ENCODE peak calls at places on chromosomes 11 and 22, in five cellular contexts. One of them, this sample, is unnamed.

GRCh38 chr11:842370-843002 is at the start of the genes POLR2L and TSPAN4:
- DNase-seq in activated naive CD8-positive, alpha-beta T cell treated with anti-CD3 and anti-CD28 coated beads, Interleukin-2, amount 50 U/mL, for 24 hours: peak
- DNase-seq in OCI-M1: peak
- DNase-seq in stimulated activated CD8-positive, alpha-beta memory T cell treated with anti-CD3 and anti-CD28 coated beads, Interleukin-4, amount 100 ng/mL, for 24 hours: peak
- DNase-seq in stimulated activated CD4-positive, alpha-beta T cell treated with anti-CD3 and anti-CD28 coated beads, Interleukin-12 subunit alpha, Interleukin-12 subunit beta, amount 100 ng/mL, for 4 hours: peak
- DNase-seq in this sample: peak

GRCh38 chr11:47946682-47947575 is 33.4 kb upstream of the PTPRJ start:
- DNase-seq in activated naive CD8-positive, alpha-beta T cell treated with anti-CD3 and anti-CD28 coated beads, Interleukin-2, amount 50 U/mL, for 24 hours: peak
- DNase-seq in OCI-M1: peak
- DNase-seq in stimulated activated CD8-positive, alpha-beta memory T cell treated with anti-CD3 and anti-CD28 coated beads, Interleukin-4, amount 100 ng/mL, for 24 hours: no peak
- DNase-seq in stimulated activated CD4-positive, alpha-beta T cell treated with anti-CD3 and anti-CD28 coated beads, Interleukin-12 subunit alpha, Interleukin-12 subunit beta, amount 100 ng/mL, for 4 hours: peak
- DNase-seq in this sample: no peak

GRCh38 chr22:19903031-19903430 is 38.5 kb upstream of the COMT start:
- DNase-seq in activated naive CD8-positive, alpha-beta T cell treated with anti-CD3 and anti-CD28 coated beads, Interleukin-2, amount 50 U/mL, for 24 hours: no peak
- DNase-seq in OCI-M1: no peak
- DNase-seq in stimulated activated CD8-positive, alpha-beta memory T cell treated with anti-CD3 and anti-CD28 coated beads, Interleukin-4, amount 100 ng/mL, for 24 hours: no peak
- DNase-seq in stimulated activated CD4-positive, alpha-beta T cell treated with anti-CD3 and anti-CD28 coated beads, Interleukin-12 subunit alpha, Interleukin-12 subunit beta, amount 100 ng/mL, for 4 hours: no peak
- DNase-seq in this sample: no peak

GRCh38 chr22:20652582-20652981 is 121.3 kb upstream of the SERPIND1 start:
- DNase-seq in activated naive CD8-positive, alpha-beta T cell treated with anti-CD3 and anti-CD28 coated beads, Interleukin-2, amount 50 U/mL, for 24 hours: no peak
- DNase-seq in OCI-M1: no peak
- DNase-seq in stimulated activated CD8-positive, alpha-beta memory T cell treated with anti-CD3 and anti-CD28 coated beads, Interleukin-4, amount 100 ng/mL, for 24 hours: no peak
- DNase-seq in stimulated activated CD4-positive, alpha-beta T cell treated with anti-CD3 and anti-CD28 coated beads, Interleukin-12 subunit alpha, Interleukin-12 subunit beta, amount 100 ng/mL, for 4 hours: no peak
- DNase-seq in this sample: no peak

GRCh38 chr11:7512525-7513209 is 1.1 kb upstream of the PPFIBP2 start:
- DNase-seq in activated naive CD8-positive, alpha-beta T cell treated with anti-CD3 and anti-CD28 coated beads, Interleukin-2, amount 50 U/mL, for 24 hours: peak
- DNase-seq in OCI-M1: peak
- DNase-seq in stimulated activated CD8-positive, alpha-beta memory T cell treated with anti-CD3 and anti-CD28 coated beads, Interleukin-4, amount 100 ng/mL, for 24 hours: no peak
- DNase-seq in stimulated activated CD4-positive, alpha-beta T cell treated with anti-CD3 and anti-CD28 coated beads, Interleukin-12 subunit alpha, Interleukin-12 subunit beta, amount 100 ng/mL, for 4 hours: no peak
- DNase-seq in this sample: peak

GRCh38 chr11:73995247-73995646 is 12.6 kb upstream of the UCP2 start:
- DNase-seq in activated naive CD8-positive, alpha-beta T cell treated with anti-CD3 and anti-CD28 coated beads, Interleukin-2, amount 50 U/mL, for 24 hours: no peak
- DNase-seq in OCI-M1: peak
- DNase-seq in stimulated activated CD8-positive, alpha-beta memory T cell treated with anti-CD3 and anti-CD28 coated beads, Interleukin-4, amount 100 ng/mL, for 24 hours: no peak
- DNase-seq in stimulated activated CD4-positive, alpha-beta T cell treated with anti-CD3 and anti-CD28 coated beads, Interleukin-12 subunit alpha, Interleukin-12 subunit beta, amount 100 ng/mL, for 4 hours: no peak
- DNase-seq in this sample: no peak

GRCh38 chr11:126544311-126545056 is 189.0 kb downstream of the ST3GAL4 start:
- DNase-seq in activated naive CD8-positive, alpha-beta T cell treated with anti-CD3 and anti-CD28 coated beads, Interleukin-2, amount 50 U/mL, for 24 hours: no peak
- DNase-seq in OCI-M1: no peak
- DNase-seq in stimulated activated CD8-positive, alpha-beta memory T cell treated with anti-CD3 and anti-CD28 coated beads, Interleukin-4, amount 100 ng/mL, for 24 hours: no peak
- DNase-seq in stimulated activated CD4-positive, alpha-beta T cell treated with anti-CD3 and anti-CD28 coated beads, Interleukin-12 subunit alpha, Interleukin-12 subunit beta, amount 100 ng/mL, for 4 hours: no peak
- DNase-seq in this sample: no peak

GRCh38 chr11:64855596-64856304 is 11.3 kb upstream of the CDC42BPG start:
- DNase-seq in activated naive CD8-positive, alpha-beta T cell treated with anti-CD3 and anti-CD28 coated beads, Interleukin-2, amount 50 U/mL, for 24 hours: peak
- DNase-seq in OCI-M1: no peak
- DNase-seq in stimulated activated CD8-positive, alpha-beta memory T cell treated with anti-CD3 and anti-CD28 coated beads, Interleukin-4, amount 100 ng/mL, for 24 hours: no peak
- DNase-seq in stimulated activated CD4-positive, alpha-beta T cell treated with anti-CD3 and anti-CD28 coated beads, Interleukin-12 subunit alpha, Interleukin-12 subunit beta, amount 100 ng/mL, for 4 hours: no peak
- DNase-seq in this sample: no peak

GRCh38 chr11:111691176-111691575 is 75.0 kb downstream of the PPP2R1B start:
- DNase-seq in activated naive CD8-positive, alpha-beta T cell treated with anti-CD3 and anti-CD28 coated beads, Interleukin-2, amount 50 U/mL, for 24 hours: no peak
- DNase-seq in OCI-M1: no peak
- DNase-seq in stimulated activated CD8-positive, alpha-beta memory T cell treated with anti-CD3 and anti-CD28 coated beads, Interleukin-4, amount 100 ng/mL, for 24 hours: no peak
- DNase-seq in stimulated activated CD4-positive, alpha-beta T cell treated with anti-CD3 and anti-CD28 coated beads, Interleukin-12 subunit alpha, Interleukin-12 subunit beta, amount 100 ng/mL, for 4 hours: no peak
- DNase-seq in this sample: no peak

GRCh38 chr11:72668645-72669347 is 5.4 kb downstream of the PDE2A start:
- DNase-seq in activated naive CD8-positive, alpha-beta T cell treated with anti-CD3 and anti-CD28 coated beads, Interleukin-2, amount 50 U/mL, for 24 hours: peak
- DNase-seq in OCI-M1: peak
- DNase-seq in stimulated activated CD8-positive, alpha-beta memory T cell treated with anti-CD3 and anti-CD28 coated beads, Interleukin-4, amount 100 ng/mL, for 24 hours: peak
- DNase-seq in stimulated activated CD4-positive, alpha-beta T cell treated with anti-CD3 and anti-CD28 coated beads, Interleukin-12 subunit alpha, Interleukin-12 subunit beta, amount 100 ng/mL, for 4 hours: no peak
- DNase-seq in this sample: peak

GRCh38 chr11:93936416-93936815 is 84.7 kb upstream of the HEPHL1 start:
- DNase-seq in activated naive CD8-positive, alpha-beta T cell treated with anti-CD3 and anti-CD28 coated beads, Interleukin-2, amount 50 U/mL, for 24 hours: no peak
- DNase-seq in OCI-M1: no peak
- DNase-seq in stimulated activated CD8-positive, alpha-beta memory T cell treated with anti-CD3 and anti-CD28 coated beads, Interleukin-4, amount 100 ng/mL, for 24 hours: no peak
- DNase-seq in stimulated activated CD4-positive, alpha-beta T cell treated with anti-CD3 and anti-CD28 coated beads, Interleukin-12 subunit alpha, Interleukin-12 subunit beta, amount 100 ng/mL, for 4 hours: no peak
- DNase-seq in this sample: no peak

GRCh38 chr11:37952035-37952434 is 1354.0 kb upstream of the RAG2 start:
- DNase-seq in activated naive CD8-positive, alpha-beta T cell treated with anti-CD3 and anti-CD28 coated beads, Interleukin-2, amount 50 U/mL, for 24 hours: no peak
- DNase-seq in OCI-M1: no peak
- DNase-seq in stimulated activated CD8-positive, alpha-beta memory T cell treated with anti-CD3 and anti-CD28 coated beads, Interleukin-4, amount 100 ng/mL, for 24 hours: no peak
- DNase-seq in stimulated activated CD4-positive, alpha-beta T cell treated with anti-CD3 and anti-CD28 coated beads, Interleukin-12 subunit alpha, Interleukin-12 subunit beta, amount 100 ng/mL, for 4 hours: no peak
- DNase-seq in this sample: no peak

GRCh38 chr11:76599041-76600013 is 71.2 kb downstream of the LRRC32 start:
- DNase-seq in activated naive CD8-positive, alpha-beta T cell treated with anti-CD3 and anti-CD28 coated beads, Interleukin-2, amount 50 U/mL, for 24 hours: no peak
- DNase-seq in OCI-M1: no peak
- DNase-seq in stimulated activated CD8-positive, alpha-beta memory T cell treated with anti-CD3 and anti-CD28 coated beads, Interleukin-4, amount 100 ng/mL, for 24 hours: no peak
- DNase-seq in stimulated activated CD4-positive, alpha-beta T cell treated with anti-CD3 and anti-CD28 coated beads, Interleukin-12 subunit alpha, Interleukin-12 subunit beta, amount 100 ng/mL, for 4 hours: no peak
- DNase-seq in this sample: no peak

GRCh38 chr11:65041206-65042035 is at the start of gene SAC3D1:
- DNase-seq in activated naive CD8-positive, alpha-beta T cell treated with anti-CD3 and anti-CD28 coated beads, Interleukin-2, amount 50 U/mL, for 24 hours: no peak
- DNase-seq in OCI-M1: peak
- DNase-seq in stimulated activated CD8-positive, alpha-beta memory T cell treated with anti-CD3 and anti-CD28 coated beads, Interleukin-4, amount 100 ng/mL, for 24 hours: no peak
- DNase-seq in stimulated activated CD4-positive, alpha-beta T cell treated with anti-CD3 and anti-CD28 coated beads, Interleukin-12 subunit alpha, Interleukin-12 subunit beta, amount 100 ng/mL, for 4 hours: no peak
- DNase-seq in this sample: no peak

GRCh38 chr11:133107753-133108152 is 424.5 kb downstream of the OPCML start:
- DNase-seq in activated naive CD8-positive, alpha-beta T cell treated with anti-CD3 and anti-CD28 coated beads, Interleukin-2, amount 50 U/mL, for 24 hours: no peak
- DNase-seq in OCI-M1: no peak
- DNase-seq in stimulated activated CD8-positive, alpha-beta memory T cell treated with anti-CD3 and anti-CD28 coated beads, Interleukin-4, amount 100 ng/mL, for 24 hours: no peak
- DNase-seq in stimulated activated CD4-positive, alpha-beta T cell treated with anti-CD3 and anti-CD28 coated beads, Interleukin-12 subunit alpha, Interleukin-12 subunit beta, amount 100 ng/mL, for 4 hours: no peak
- DNase-seq in this sample: no peak

GRCh38 chr22:37077802-37078448 is 26.4 kb downstream of the KCTD17 start:
- DNase-seq in activated naive CD8-positive, alpha-beta T cell treated with anti-CD3 and anti-CD28 coated beads, Interleukin-2, amount 50 U/mL, for 24 hours: peak
- DNase-seq in OCI-M1: peak
- DNase-seq in stimulated activated CD8-positive, alpha-beta memory T cell treated with anti-CD3 and anti-CD28 coated beads, Interleukin-4, amount 100 ng/mL, for 24 hours: peak
- DNase-seq in stimulated activated CD4-positive, alpha-beta T cell treated with anti-CD3 and anti-CD28 coated beads, Interleukin-12 subunit alpha, Interleukin-12 subunit beta, amount 100 ng/mL, for 4 hours: peak
- DNase-seq in this sample: peak

GRCh38 chr11:86243377-86243776 is 1.2 kb upstream of the EED start:
- DNase-seq in activated naive CD8-positive, alpha-beta T cell treated with anti-CD3 and anti-CD28 coated beads, Interleukin-2, amount 50 U/mL, for 24 hours: no peak
- DNase-seq in OCI-M1: peak
- DNase-seq in stimulated activated CD8-positive, alpha-beta memory T cell treated with anti-CD3 and anti-CD28 coated beads, Interleukin-4, amount 100 ng/mL, for 24 hours: no peak
- DNase-seq in stimulated activated CD4-positive, alpha-beta T cell treated with anti-CD3 and anti-CD28 coated beads, Interleukin-12 subunit alpha, Interleukin-12 subunit beta, amount 100 ng/mL, for 4 hours: no peak
- DNase-seq in this sample: no peak

GRCh38 chr11:35347921-35348331 is 71.4 kb downstream of the SLC1A2 start:
- DNase-seq in activated naive CD8-positive, alpha-beta T cell treated with anti-CD3 and anti-CD28 coated beads, Interleukin-2, amount 50 U/mL, for 24 hours: no peak
- DNase-seq in OCI-M1: no peak
- DNase-seq in stimulated activated CD8-positive, alpha-beta memory T cell treated with anti-CD3 and anti-CD28 coated beads, Interleukin-4, amount 100 ng/mL, for 24 hours: no peak
- DNase-seq in stimulated activated CD4-positive, alpha-beta T cell treated with anti-CD3 and anti-CD28 coated beads, Interleukin-12 subunit alpha, Interleukin-12 subunit beta, amount 100 ng/mL, for 4 hours: no peak
- DNase-seq in this sample: no peak

GRCh38 chr11:2582958-2583604 is 116.7 kb downstream of the KCNQ1OT1 start:
- DNase-seq in activated naive CD8-positive, alpha-beta T cell treated with anti-CD3 and anti-CD28 coated beads, Interleukin-2, amount 50 U/mL, for 24 hours: peak
- DNase-seq in OCI-M1: no peak
- DNase-seq in stimulated activated CD8-positive, alpha-beta memory T cell treated with anti-CD3 and anti-CD28 coated beads, Interleukin-4, amount 100 ng/mL, for 24 hours: no peak
- DNase-seq in stimulated activated CD4-positive, alpha-beta T cell treated with anti-CD3 and anti-CD28 coated beads, Interleukin-12 subunit alpha, Interleukin-12 subunit beta, amount 100 ng/mL, for 4 hours: no peak
- DNase-seq in this sample: no peak

GRCh38 chr11:107860688-107861087 is 2.1 kb upstream of the SLC35F2 start:
- DNase-seq in activated naive CD8-positive, alpha-beta T cell treated with anti-CD3 and anti-CD28 coated beads, Interleukin-2, amount 50 U/mL, for 24 hours: no peak
- DNase-seq in OCI-M1: no peak
- DNase-seq in stimulated activated CD8-positive, alpha-beta memory T cell treated with anti-CD3 and anti-CD28 coated beads, Interleukin-4, amount 100 ng/mL, for 24 hours: no peak
- DNase-seq in stimulated activated CD4-positive, alpha-beta T cell treated with anti-CD3 and anti-CD28 coated beads, Interleukin-12 subunit alpha, Interleukin-12 subunit beta, amount 100 ng/mL, for 4 hours: no peak
- DNase-seq in this sample: no peak

GRCh38 chr11:120135838-120136237 is 2.1 kb downstream of the TRIM29 start:
- DNase-seq in activated naive CD8-positive, alpha-beta T cell treated with anti-CD3 and anti-CD28 coated beads, Interleukin-2, amount 50 U/mL, for 24 hours: no peak
- DNase-seq in OCI-M1: no peak
- DNase-seq in stimulated activated CD8-positive, alpha-beta memory T cell treated with anti-CD3 and anti-CD28 coated beads, Interleukin-4, amount 100 ng/mL, for 24 hours: no peak
- DNase-seq in stimulated activated CD4-positive, alpha-beta T cell treated with anti-CD3 and anti-CD28 coated beads, Interleukin-12 subunit alpha, Interleukin-12 subunit beta, amount 100 ng/mL, for 4 hours: no peak
- DNase-seq in this sample: no peak

GRCh38 chr22:17121235-17122195 is at the start of gene TMEM121B:
- DNase-seq in activated naive CD8-positive, alpha-beta T cell treated with anti-CD3 and anti-CD28 coated beads, Interleukin-2, amount 50 U/mL, for 24 hours: peak
- DNase-seq in OCI-M1: no peak
- DNase-seq in stimulated activated CD8-positive, alpha-beta memory T cell treated with anti-CD3 and anti-CD28 coated beads, Interleukin-4, amount 100 ng/mL, for 24 hours: no peak
- DNase-seq in stimulated activated CD4-positive, alpha-beta T cell treated with anti-CD3 and anti-CD28 coated beads, Interleukin-12 subunit alpha, Interleukin-12 subunit beta, amount 100 ng/mL, for 4 hours: no peak
- DNase-seq in this sample: no peak

GRCh38 chr11:368414-369335 is 624 bp upstream of the B4GALNT4 start:
- DNase-seq in activated naive CD8-positive, alpha-beta T cell treated with anti-CD3 and anti-CD28 coated beads, Interleukin-2, amount 50 U/mL, for 24 hours: no peak
- DNase-seq in OCI-M1: no peak
- DNase-seq in stimulated activated CD8-positive, alpha-beta memory T cell treated with anti-CD3 and anti-CD28 coated beads, Interleukin-4, amount 100 ng/mL, for 24 hours: no peak
- DNase-seq in stimulated activated CD4-positive, alpha-beta T cell treated with anti-CD3 and anti-CD28 coated beads, Interleukin-12 subunit alpha, Interleukin-12 subunit beta, amount 100 ng/mL, for 4 hours: no peak
- DNase-seq in this sample: no peak

GRCh38 chr11:65297026-65297667 is 17.5 kb upstream of the CDC42EP2 start:
- DNase-seq in activated naive CD8-positive, alpha-beta T cell treated with anti-CD3 and anti-CD28 coated beads, Interleukin-2, amount 50 U/mL, for 24 hours: no peak
- DNase-seq in OCI-M1: no peak
- DNase-seq in stimulated activated CD8-positive, alpha-beta memory T cell treated with anti-CD3 and anti-CD28 coated beads, Interleukin-4, amount 100 ng/mL, for 24 hours: no peak
- DNase-seq in stimulated activated CD4-positive, alpha-beta T cell treated with anti-CD3 and anti-CD28 coated beads, Interleukin-12 subunit alpha, Interleukin-12 subunit beta, amount 100 ng/mL, for 4 hours: no peak
- DNase-seq in this sample: no peak

GRCh38 chr11:67415501-67416304 is at the start of gene CARNS1:
- DNase-seq in activated naive CD8-positive, alpha-beta T cell treated with anti-CD3 and anti-CD28 coated beads, Interleukin-2, amount 50 U/mL, for 24 hours: peak
- DNase-seq in OCI-M1: no peak
- DNase-seq in stimulated activated CD8-positive, alpha-beta memory T cell treated with anti-CD3 and anti-CD28 coated beads, Interleukin-4, amount 100 ng/mL, for 24 hours: no peak
- DNase-seq in stimulated activated CD4-positive, alpha-beta T cell treated with anti-CD3 and anti-CD28 coated beads, Interleukin-12 subunit alpha, Interleukin-12 subunit beta, amount 100 ng/mL, for 4 hours: no peak
- DNase-seq in this sample: no peak

GRCh38 chr22:44274918-44275665 is 37.7 kb downstream of the SHISAL1 start:
- DNase-seq in activated naive CD8-positive, alpha-beta T cell treated with anti-CD3 and anti-CD28 coated beads, Interleukin-2, amount 50 U/mL, for 24 hours: no peak
- DNase-seq in OCI-M1: no peak
- DNase-seq in stimulated activated CD8-positive, alpha-beta memory T cell treated with anti-CD3 and anti-CD28 coated beads, Interleukin-4, amount 100 ng/mL, for 24 hours: no peak
- DNase-seq in stimulated activated CD4-positive, alpha-beta T cell treated with anti-CD3 and anti-CD28 coated beads, Interleukin-12 subunit alpha, Interleukin-12 subunit beta, amount 100 ng/mL, for 4 hours: no peak
- DNase-seq in this sample: no peak

GRCh38 chr11:118757881-118758399 is 33.0 kb downstream of the DDX6 start:
- DNase-seq in activated naive CD8-positive, alpha-beta T cell treated with anti-CD3 and anti-CD28 coated beads, Interleukin-2, amount 50 U/mL, for 24 hours: no peak
- DNase-seq in OCI-M1: no peak
- DNase-seq in stimulated activated CD8-positive, alpha-beta memory T cell treated with anti-CD3 and anti-CD28 coated beads, Interleukin-4, amount 100 ng/mL, for 24 hours: no peak
- DNase-seq in stimulated activated CD4-positive, alpha-beta T cell treated with anti-CD3 and anti-CD28 coated beads, Interleukin-12 subunit alpha, Interleukin-12 subunit beta, amount 100 ng/mL, for 4 hours: no peak
- DNase-seq in this sample: no peak

GRCh38 chr11:78818201-78818600 is 243.5 kb upstream of the NARS2 start:
- DNase-seq in activated naive CD8-positive, alpha-beta T cell treated with anti-CD3 and anti-CD28 coated beads, Interleukin-2, amount 50 U/mL, for 24 hours: no peak
- DNase-seq in OCI-M1: no peak
- DNase-seq in stimulated activated CD8-positive, alpha-beta memory T cell treated with anti-CD3 and anti-CD28 coated beads, Interleukin-4, amount 100 ng/mL, for 24 hours: no peak
- DNase-seq in stimulated activated CD4-positive, alpha-beta T cell treated with anti-CD3 and anti-CD28 coated beads, Interleukin-12 subunit alpha, Interleukin-12 subunit beta, amount 100 ng/mL, for 4 hours: no peak
- DNase-seq in this sample: no peak

GRCh38 chr11:106821291-106821690 is 197.0 kb downstream of the GUCY1A2 start:
- DNase-seq in activated naive CD8-positive, alpha-beta T cell treated with anti-CD3 and anti-CD28 coated beads, Interleukin-2, amount 50 U/mL, for 24 hours: no peak
- DNase-seq in OCI-M1: no peak
- DNase-seq in stimulated activated CD8-positive, alpha-beta memory T cell treated with anti-CD3 and anti-CD28 coated beads, Interleukin-4, amount 100 ng/mL, for 24 hours: no peak
- DNase-seq in stimulated activated CD4-positive, alpha-beta T cell treated with anti-CD3 and anti-CD28 coated beads, Interleukin-12 subunit alpha, Interleukin-12 subunit beta, amount 100 ng/mL, for 4 hours: no peak
- DNase-seq in this sample: no peak

GRCh38 chr22:50525991-50526848 is 822 bp upstream of the SCO2 start:
- DNase-seq in activated naive CD8-positive, alpha-beta T cell treated with anti-CD3 and anti-CD28 coated beads, Interleukin-2, amount 50 U/mL, for 24 hours: peak
- DNase-seq in OCI-M1: peak
- DNase-seq in stimulated activated CD8-positive, alpha-beta memory T cell treated with anti-CD3 and anti-CD28 coated beads, Interleukin-4, amount 100 ng/mL, for 24 hours: peak
- DNase-seq in stimulated activated CD4-positive, alpha-beta T cell treated with anti-CD3 and anti-CD28 coated beads, Interleukin-12 subunit alpha, Interleukin-12 subunit beta, amount 100 ng/mL, for 4 hours: peak
- DNase-seq in this sample: peak

GRCh38 chr11:440065-441042 is 1.5 kb downstream of the ANO9 start:
- DNase-seq in activated naive CD8-positive, alpha-beta T cell treated with anti-CD3 and anti-CD28 coated beads, Interleukin-2, amount 50 U/mL, for 24 hours: no peak
- DNase-seq in OCI-M1: peak
- DNase-seq in stimulated activated CD8-positive, alpha-beta memory T cell treated with anti-CD3 and anti-CD28 coated beads, Interleukin-4, amount 100 ng/mL, for 24 hours: no peak
- DNase-seq in stimulated activated CD4-positive, alpha-beta T cell treated with anti-CD3 and anti-CD28 coated beads, Interleukin-12 subunit alpha, Interleukin-12 subunit beta, amount 100 ng/mL, for 4 hours: no peak
- DNase-seq in this sample: no peak